ENCODE peak calls at places on chromosomes 1 and 21, in four cellular contexts. I is IMR-90, D is GM12878, T is K562. N is an unnamed sample.
A peak's percentile ranks its signal among the peaks of the same experiment; 100 is the strongest.

GRCh38 chr1:101308935-101309333 is 72.1 kb downstream of the S1PR1 start:
- DNase-seq in I (no peak), T (no peak), D (no peak), N (no peak)

GRCh38 chr21:18801468-18801867 is 397.9 kb upstream of the TMPRSS15 start:
- DNase-seq in D (no peak), T (no peak), I (no peak), N (peak; percentile 30)

GRCh38 chr1:50699795-50700194 is 260.3 kb downstream of the FAF1 start:
- DNase-seq in I (no peak), D (no peak), T (no peak), N (no peak)

GRCh38 chr1:208256556-208256955 is 12.4 kb upstream of the PLXNA2 start:
- DNase-seq in I (no peak), D (no peak), T (no peak), N (no peak)

GRCh38 chr1:62178372-62178771 is 16.3 kb upstream of the L1TD1 start:
- DNase-seq in T (no peak), D (no peak), I (no peak), N (no peak)

GRCh38 chr1:64242895-64243756 is 39.7 kb downstream of the UBE2U start:
- DNase-seq in D (no peak), T (peak; percentile 7), I (peak; percentile 58), N (peak; percentile 46)

GRCh38 chr1:12475947-12476346 is 142.1 kb downstream of the DHRS3 start:
- DNase-seq in D (no peak), I (peak; percentile 25), T (no peak), N (peak; percentile 26)

GRCh38 chr1:223216482-223217205 is 73.6 kb upstream of the TLR5 start:
- DNase-seq in T (no peak), I (no peak), D (no peak), N (no peak)

GRCh38 chr1:64497484-64497883 is 27.6 kb downstream of the CACHD1 start:
- DNase-seq in D (no peak), I (no peak), T (no peak), N (peak; percentile 46)

GRCh38 chr1:218478336-218478735 is 133.2 kb downstream of the TGFB2 start:
- DNase-seq in D (no peak), I (peak; percentile 20), T (no peak), N (no peak)

GRCh38 chr1:121483961-121484424 is 299.2 kb downstream of the SRGAP2C start:
- DNase-seq in D (no peak), T (peak; percentile 5), I (peak; percentile 88), N (no peak)

GRCh38 chr1:41954533-41954944 is 35.8 kb upstream of the HIVEP3 start:
- DNase-seq in D (no peak), T (no peak), I (peak; percentile 85), N (peak; percentile 79)

GRCh38 chr1:72282690-72283203 is 408 bp upstream of the NEGR1 start:
- DNase-seq in D (no peak), T (peak; percentile 12), I (peak; percentile 89), N (peak; percentile 93)

GRCh38 chr1:15186846-15187151 is 33.3 kb downstream of the TMEM51 start:
- DNase-seq in T (no peak), I (no peak), D (no peak), N (no peak)

GRCh38 chr1:24870551-24871195 is 59.4 kb downstream of the RUNX3 start:
- DNase-seq in I (no peak), D (no peak), T (no peak), N (no peak)

GRCh38 chr21:38351961-38352521 is 95.2 kb downstream of the KCNJ15 start:
- DNase-seq in D (no peak), T (no peak), I (peak; percentile 90), N (peak; percentile 72)

GRCh38 chr1:216045400-216045799 is 377.8 kb downstream of the USH2A start:
- DNase-seq in D (no peak), I (peak; percentile 98), T (no peak), N (no peak)

GRCh38 chr21:26055841-26056264 is 114.7 kb downstream of the APP start:
- DNase-seq in D (no peak), I (no peak), T (no peak), N (no peak)

GRCh38 chr1:202286622-202287097 is 55.1 kb downstream of the UBE2T start:
- DNase-seq in I (peak; percentile 1), D (no peak), T (no peak), N (peak; percentile 60)

GRCh38 chr1:4624801-4625200 is 29.6 kb upstream of the AJAP1 start:
- DNase-seq in T (no peak), I (no peak), D (no peak), N (no peak)

GRCh38 chr21:46356005-46356338 is 32.0 kb downstream of the PCNT start:
- DNase-seq in T (no peak), D (no peak), I (no peak), N (no peak)

GRCh38 chr1:32894019-32894600 is 7.1 kb downstream of the TMEM54 start:
- DNase-seq in D (no peak), I (no peak), T (no peak), N (no peak)

GRCh38 chr1:172936088-172936487 is 114.7 kb downstream of the TNFSF18 start:
- DNase-seq in D (no peak), I (no peak), T (no peak), N (peak; percentile 47)

GRCh38 chr1:117120774-117121588 is 568 bp downstream of the TRIM45 start:
- DNase-seq in I (peak; percentile 57), D (no peak), T (peak; percentile 14), N (no peak)

GRCh38 chr1:10107985-10108663 is 75.4 kb downstream of the UBE4B start:
- DNase-seq in D (no peak), T (no peak), I (peak; percentile 85), N (peak; percentile 83)

GRCh38 chr1:171814692-171815091 is 26.6 kb upstream of the DNM3 start:
- DNase-seq in T (no peak), D (no peak), I (peak; percentile 39), N (no peak)

GRCh38 chr1:91609571-91609970 is 108.9 kb downstream of the CDC7 start:
- DNase-seq in I (peak; percentile 77), D (no peak), T (no peak), N (no peak)

GRCh38 chr1:6519935-6520621 is 28.6 kb upstream of the PLEKHG5 start:
- DNase-seq in D (no peak), I (peak; percentile 80), T (peak; percentile 56), N (no peak)

GRCh38 chr21:46368533-46369285 is 44.8 kb downstream of the PCNT start:
- DNase-seq in I (no peak), T (no peak), D (peak; percentile 65), N (no peak)

GRCh38 chr1:33986389-33987095 is 122.7 kb downstream of the HMGB4 start:
- DNase-seq in T (no peak), I (peak; percentile 7), D (no peak), N (no peak)

GRCh38 chr1:93681549-93682412 is at the start of gene BCAR3:
- DNase-seq in T (peak; percentile 56), I (peak; percentile 73), D (no peak), N (peak; percentile 71)

GRCh38 chr1:52660807-52661206 is 27.8 kb downstream of the SHISAL2A start:
- DNase-seq in I (no peak), D (no peak), T (no peak), N (no peak)

GRCh38 chr21:38660333-38661295 is 145.1 kb upstream of the ETS2 start:
- DNase-seq in D (no peak), I (no peak), T (no peak), N (no peak)

DNA sequence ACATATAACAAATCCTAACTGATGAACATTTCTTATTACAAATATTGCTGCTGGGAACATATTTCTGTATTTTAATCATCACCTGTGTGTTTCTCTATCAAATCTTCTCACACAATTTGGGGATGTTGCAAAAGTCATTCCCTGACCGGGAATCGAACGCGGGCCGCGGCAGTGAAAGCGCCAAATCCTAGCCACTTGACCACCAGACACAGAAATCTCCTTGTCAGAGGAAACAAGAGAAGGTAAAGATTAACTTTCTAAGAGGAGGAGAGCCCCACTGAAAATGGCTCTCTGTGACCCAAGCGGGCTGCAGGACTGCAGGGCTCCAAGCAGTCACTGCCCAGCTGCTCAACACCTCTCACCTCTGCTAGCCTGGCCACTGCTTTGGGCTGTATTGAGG is 304.9 kb downstream of the FAM72C start:
- DNase-seq in T (no peak), I (no peak), D (no peak), N (no peak)
- H3K27me3 ChIP-seq in T (peaks cover 2% of the 10 kb centered on the region), I (peaks cover 3% of the 10 kb centered on the region), D (no peaks in the 10 kb centered on the region), N (no peaks in the 10 kb centered on the region)

GRCh38 chr1:99672500-99673213 is 26.7 kb downstream of the PALMD start:
- DNase-seq in T (no peak), D (no peak), I (peak; percentile 43), N (peak; percentile 42)
- H3K36me3 ChIP-seq in T (no peaks in the 10 kb centered on the region), D (no peaks in the 10 kb centered on the region), I (no peaks in the 10 kb centered on the region), N (peaks cover 26% of the 10 kb centered on the region)

DNA sequence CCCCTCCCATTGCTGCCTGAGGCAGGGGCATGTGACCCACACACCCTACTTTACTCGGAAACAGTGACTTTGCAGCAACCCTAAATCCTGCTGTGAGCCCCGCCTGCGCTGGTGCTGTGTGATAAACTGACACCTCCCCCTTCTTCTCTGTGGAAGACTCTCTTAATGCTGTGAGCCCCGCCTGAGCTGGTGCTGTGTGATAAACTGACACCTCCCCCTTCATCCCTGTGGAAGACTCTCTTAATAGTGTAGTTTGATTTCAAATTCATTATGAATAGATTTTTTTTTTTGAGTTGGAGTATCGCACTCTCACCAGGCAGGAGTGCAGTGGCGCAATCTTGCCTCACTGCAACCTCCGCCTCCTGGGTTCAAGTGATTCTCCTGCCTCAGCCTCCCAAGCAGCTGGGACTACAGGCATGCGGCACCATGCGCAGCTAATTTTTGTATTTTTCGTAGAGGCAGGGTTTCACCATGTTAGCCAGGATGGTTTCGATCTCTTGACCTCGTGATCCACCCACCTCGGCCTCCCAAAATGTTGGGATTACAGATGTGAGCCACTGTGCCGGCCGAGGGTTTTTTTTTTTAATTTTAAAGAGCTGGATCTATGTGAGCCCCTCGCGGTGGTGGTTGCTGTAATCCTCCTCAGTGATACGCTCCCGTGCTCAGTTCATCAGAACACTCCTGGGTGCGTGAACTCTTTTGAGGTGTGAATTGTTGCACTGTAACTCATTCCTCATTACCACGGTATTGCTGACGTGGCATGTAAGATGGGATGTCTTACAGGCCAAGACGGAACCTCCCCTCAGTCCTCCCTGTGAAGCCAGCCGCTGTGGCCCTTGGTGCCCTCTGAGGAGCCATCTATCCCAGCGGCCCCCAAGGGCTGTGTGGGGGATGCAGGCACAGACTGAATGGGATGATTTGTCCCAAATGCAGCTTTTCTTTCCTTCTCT is 60.3 kb downstream of the GALNT2 start:
- DNase-seq in D (no peak), T (peak; percentile 99), I (no peak), N (no peak)
- TF ChIP-seq FOS in D (no peak), T (peak; percentile 10), I (no peak), N (no peak)

GRCh38 chr21:34668803-34669148 is at the start of gene CLIC6:
- DNase-seq in I (no peak), D (no peak), T (no peak), N (no peak)
- H3K27me3 ChIP-seq in I (peaks cover 81% of the 10 kb centered on the region), D (no peaks in the 10 kb centered on the region), T (peaks cover 33% of the 10 kb centered on the region), N (peaks cover 56% of the 10 kb centered on the region)

DNA sequence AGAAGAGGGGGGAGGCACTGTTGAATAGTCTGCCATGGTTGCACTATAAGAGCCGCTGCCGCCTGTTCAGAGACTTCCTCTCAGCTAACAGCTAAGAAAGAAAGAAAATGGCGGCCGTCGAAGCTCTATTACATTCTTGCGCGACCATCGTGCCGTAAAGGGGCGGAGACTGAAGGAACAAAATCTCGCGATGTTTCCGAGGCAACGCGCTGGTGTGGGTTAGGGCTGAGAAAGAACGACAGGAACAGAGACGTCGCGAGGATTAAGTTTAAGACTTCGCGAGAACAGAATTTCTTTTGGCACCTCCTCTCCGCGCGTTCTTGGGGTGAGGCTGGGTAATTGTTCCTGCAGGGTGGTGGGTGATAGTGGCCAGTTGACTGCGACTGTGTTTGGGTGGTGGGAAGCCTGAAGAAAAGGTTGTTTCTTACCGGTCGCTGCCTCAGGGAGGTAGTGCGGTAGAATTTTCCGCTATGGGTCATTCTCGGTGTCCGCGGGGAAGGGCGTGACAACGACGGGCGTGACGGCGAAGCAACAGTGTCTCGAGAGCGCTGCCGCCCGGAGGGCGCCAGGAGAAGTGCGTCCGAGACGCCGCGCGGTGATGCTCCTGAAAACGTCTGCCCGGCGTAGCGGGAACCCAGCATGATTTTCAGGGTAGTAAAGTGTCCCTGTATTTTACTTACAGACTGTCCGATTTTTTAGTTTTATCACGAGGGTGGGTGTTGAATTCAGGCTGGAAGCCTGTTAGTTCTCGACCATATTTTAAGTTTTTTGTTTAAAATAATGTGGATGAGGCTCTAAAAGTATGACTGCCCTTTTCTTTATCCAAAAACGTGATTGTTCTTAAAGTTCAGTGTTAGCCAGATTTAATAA is at the start of gene FUBP1:
- DNase-seq in I (peak; percentile 99), T (peak; percentile 99), D (peak; percentile 99), N (peak; percentile 99)
- H3K36me3 ChIP-seq in I (peaks cover 6% of the 10 kb centered on the region), T (peaks cover 59% of the 10 kb centered on the region), D (no peaks in the 10 kb centered on the region), N (peaks cover 2% of the 10 kb centered on the region)